ENCODE peak calls at places on chromosomes 6 and 20, in six cellular contexts. O is IMR-90, X is mesenchymal stem cell, T is trophoblast cell, Q is H9, J is H1. H is an unnamed sample.

GRCh38 chr6:153956807-153957206 is 82.2 kb upstream of the OPRM1 start:
- DNase-seq in O (no peak), X (peak; percentile 84), T (peak; percentile 9), Q (no peak), J (no peak), H (no peak)

GRCh38 chr6:34391023-34391485 is 1.4 kb downstream of the NUDT3 start:
- DNase-seq in O (peak; percentile 71), X (peak; percentile 77), T (peak; percentile 66), Q (no peak), J (no peak), H (no peak)

GRCh38 chr6:27890351-27891299 is 21.6 kb downstream of the OR2B2 start:
- DNase-seq in O (peak; percentile 97), X (peak; percentile 97), T (peak; percentile 91), Q (peak; percentile 86), J (no peak), H (peak; percentile 86)

GRCh38 chr6:130836071-130836670 is 9.0 kb downstream of the SMLR1 start:
- DNase-seq in O (no peak), X (no peak), T (no peak), Q (no peak), J (no peak), H (no peak)

GRCh38 chr6:37276916-37277509 is 19.1 kb upstream of the TMEM217 start:
- DNase-seq in O (no peak), X (no peak), T (peak; percentile 19), Q (no peak), J (no peak), H (no peak)

GRCh38 chr6:113697642-113698410 is 159.3 kb upstream of the MARCKS start:
- DNase-seq in O (peak; percentile 98), X (peak; percentile 92), T (no peak), Q (no peak), J (no peak), H (no peak)

GRCh38 chr6:4341078-4341797 is 205.9 kb upstream of the ECI2 start:
- DNase-seq in O (no peak), X (no peak), T (no peak), Q (no peak), J (no peak), H (no peak)

GRCh38 chr20:4812641-4813075 is 90.9 kb downstream of the PRND start:
- DNase-seq in O (no peak), X (no peak), T (no peak), Q (no peak), J (no peak), H (no peak)

GRCh38 chr6:84685983-84686584 is 78.3 kb downstream of the TBX18 start:
- DNase-seq in O (peak; percentile 16), X (no peak), T (peak; percentile 52), Q (no peak), J (peak; percentile 15), H (no peak)

GRCh38 chr6:33632603-33633039 is 11.5 kb downstream of the ITPR3 start:
- DNase-seq in O (no peak), X (peak; percentile 53), T (peak; percentile 67), Q (peak; percentile 94), J (peak; percentile 70), H (no peak)

GRCh38 chr20:38225240-38225899 is 35.2 kb downstream of the KIAA1755 start:
- DNase-seq in O (no peak), X (no peak), T (no peak), Q (no peak), J (no peak), H (no peak)

GRCh38 chr6:20919677-20920385 is 385.6 kb downstream of the CDKAL1 start:
- DNase-seq in O (peak; percentile 67), X (no peak), T (no peak), Q (no peak), J (no peak), H (no peak)

GRCh38 chr20:38759135-38759534 is 10.9 kb downstream of the ACTR5 start:
- DNase-seq in O (no peak), X (no peak), T (no peak), Q (no peak), J (no peak), H (no peak)

GRCh38 chr6:2760882-2761842 is 4.0 kb upstream of the WRNIP1 start:
- DNase-seq in O (no peak), X (no peak), T (peak; percentile 35), Q (no peak), J (no peak), H (no peak)

GRCh38 chr6:120682145-120682544 is 652.1 kb downstream of the TBC1D32 start:
- DNase-seq in O (no peak), X (no peak), T (no peak), Q (no peak), J (no peak), H (no peak)

GRCh38 chr6:36627801-36628246 is 33.7 kb downstream of the SRSF3 start:
- DNase-seq in O (peak; percentile 91), X (peak; percentile 93), T (no peak), Q (no peak), J (no peak), H (no peak)

GRCh38 chr6:35638679-35639078 is 50.0 kb downstream of the FKBP5 start:
- DNase-seq in O (no peak), X (no peak), T (peak; percentile 17), Q (no peak), J (no peak), H (no peak)

GRCh38 chr20:4645621-4646020 is 76.1 kb upstream of the PRND start:
- DNase-seq in O (no peak), X (no peak), T (peak; percentile 75), Q (no peak), J (no peak), H (no peak)

GRCh38 chr6:150229775-150230561 is 87.1 kb downstream of the PPP1R14C start:
- DNase-seq in O (peak; percentile 56), X (no peak), T (no peak), Q (no peak), J (no peak), H (no peak)

GRCh38 chr20:50575869-50576720 is 65.9 kb downstream of the PTPN1 start:
- DNase-seq in O (peak; percentile 51), X (peak; percentile 72), T (peak; percentile 72), Q (peak; percentile 76), J (no peak), H (peak; percentile 24)

GRCh38 chr6:134175532-134176282 is 123.3 kb upstream of the SLC2A12 start:
- DNase-seq in O (peak; percentile 78), X (peak; percentile 83), T (peak; percentile 73), Q (no peak), J (no peak), H (peak; percentile 52)

GRCh38 chr6:169639653-169640278 is 62.1 kb downstream of the WDR27 start:
- DNase-seq in O (no peak), X (no peak), T (no peak), Q (no peak), J (no peak), H (no peak)

GRCh38 chr20:63384336-63384735 is 23.2 kb upstream of the CHRNA4 start:
- DNase-seq in O (no peak), X (no peak), T (no peak), Q (no peak), J (no peak), H (no peak)
- H3K27me3 ChIP-seq in O (peaks cover 2% of the 10 kb centered on the region), X (peaks cover 8% of the 10 kb centered on the region), T (no peaks in the 10 kb centered on the region), Q (no peaks in the 10 kb centered on the region), J (no peaks in the 10 kb centered on the region), H (no peaks in the 10 kb centered on the region)

DNA sequence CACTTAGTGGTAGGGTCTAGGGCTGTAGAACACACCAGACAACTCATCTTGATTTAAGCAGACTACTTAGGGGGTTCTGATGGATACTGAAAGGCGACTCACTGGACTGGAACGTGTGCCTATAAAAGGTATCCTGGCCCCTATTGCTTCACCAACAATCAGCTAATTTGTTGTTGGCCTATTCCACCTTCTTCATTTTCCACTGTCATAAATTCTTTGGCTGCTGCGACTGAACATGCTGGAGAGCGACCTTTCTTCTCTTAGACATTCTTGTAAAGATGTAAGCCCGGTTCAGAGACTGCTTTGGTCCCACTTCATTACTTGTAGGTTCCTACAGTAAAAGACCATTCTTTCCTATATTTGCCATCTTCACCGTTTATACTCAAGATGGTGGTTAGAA is 609.9 kb upstream of the CITED2 start:
- DNase-seq in O (no peak), X (no peak), T (peak; percentile 85), Q (no peak), J (no peak), H (no peak)
- H2AK5ac ChIP-seq in O (peak overlapping the region; percentile 75), X (peak overlapping the region; percentile 96), T (peak overlapping the region; percentile 62), Q (no peak overlapping the region), J (no peak overlapping the region), H (no peak overlapping the region)

DNA sequence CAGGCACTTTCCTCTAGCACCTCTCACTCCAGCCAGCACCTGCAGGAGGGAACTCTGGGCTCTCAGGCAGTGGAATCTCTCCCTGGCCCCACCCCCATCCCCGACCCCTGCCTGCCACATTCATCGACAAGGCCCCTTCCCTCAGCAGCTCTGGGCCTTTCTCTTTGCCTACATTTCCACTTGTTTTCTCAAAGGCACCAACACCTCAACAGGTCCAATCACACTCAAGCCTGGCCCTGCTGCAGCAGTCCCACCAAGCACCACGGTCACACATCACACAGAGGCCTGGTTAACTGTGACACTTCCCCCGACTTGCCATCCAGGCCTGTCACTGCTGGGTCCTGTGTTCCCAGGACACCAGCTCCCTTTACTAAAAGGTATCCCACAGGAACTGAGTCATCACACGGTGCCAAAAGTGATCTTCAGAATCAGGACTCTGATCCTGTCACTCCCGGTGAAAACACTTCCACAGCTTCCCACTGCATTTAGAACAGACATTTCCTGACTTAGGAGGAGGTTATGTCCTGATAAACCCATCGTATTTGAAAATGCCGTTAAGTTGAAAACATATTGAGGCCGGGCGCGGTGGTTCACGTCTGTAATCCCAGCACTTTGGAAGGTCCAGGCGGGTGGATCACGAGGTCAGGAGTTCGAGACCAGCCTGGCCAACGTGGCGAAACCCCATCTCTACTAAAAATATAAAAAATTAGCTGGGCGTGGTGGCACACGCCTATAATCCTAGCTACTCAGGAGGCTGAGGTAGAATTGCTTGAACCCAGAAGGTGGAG is 54.9 kb downstream of the MYH7B start:
- DNase-seq in O (no peak), X (no peak), T (no peak), Q (peak; percentile 20), J (no peak), H (no peak)
- H3K14ac ChIP-seq in O (no peak overlapping the region), X (peak overlapping the region; percentile 36), T (no peak overlapping the region), Q (no peak overlapping the region), J (no peak overlapping the region), H (no peak overlapping the region)

GRCh38 chr6:387293-387694 is 4.3 kb upstream of the IRF4 start:
- DNase-seq in O (peak; percentile 54), X (no peak), T (no peak), Q (no peak), J (no peak), H (no peak)

GRCh38 chr6:388202-388903 is 3.2 kb upstream of the IRF4 start:
- DNase-seq in O (no peak), X (no peak), T (no peak), Q (no peak), J (no peak), H (no peak)

GRCh38 chr6:384898-385297 is 6.7 kb upstream of the IRF4 start:
- DNase-seq in O (no peak), X (no peak), T (no peak), Q (no peak), J (no peak), H (no peak)

GRCh38 chr6:385614-386013 is 5.9 kb upstream of the IRF4 start:
- DNase-seq in O (no peak), X (no peak), T (no peak), Q (no peak), J (no peak), H (no peak)

DNA sequence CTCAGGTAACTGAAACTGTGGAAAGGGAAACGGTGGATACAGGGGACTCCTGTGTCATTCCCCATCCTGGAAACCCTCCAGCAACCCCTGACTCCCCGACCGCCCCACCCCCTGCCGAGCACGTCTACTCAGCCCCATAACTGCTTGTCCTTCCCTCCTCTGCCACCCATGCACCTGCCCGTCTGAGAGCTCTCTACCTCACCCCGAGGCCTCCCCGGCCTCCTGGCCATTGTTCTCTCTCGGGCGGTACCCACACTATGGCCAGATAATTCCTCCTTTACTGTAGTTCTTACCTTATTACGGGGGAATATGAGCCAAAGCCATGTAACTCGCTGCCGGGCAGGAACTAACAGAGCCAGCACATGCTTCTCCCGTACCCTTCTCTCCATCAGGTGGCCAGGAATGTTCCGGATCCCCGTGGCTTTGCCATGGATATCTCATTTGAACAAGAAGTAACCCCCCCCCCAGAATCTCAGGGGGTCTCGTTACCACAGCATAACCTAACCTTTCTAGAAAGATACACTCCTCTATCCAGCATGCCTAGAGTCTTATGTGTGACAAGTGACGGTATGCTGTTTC is 4.8 kb upstream of the IRF4 start:
- DNase-seq in O (no peak), X (no peak), T (no peak), Q (no peak), J (no peak), H (no peak)
- H3K27me3 ChIP-seq in O (peaks cover 57% of the 10 kb centered on the region), X (peaks cover 86% of the 10 kb centered on the region), T (peaks cover 19% of the 10 kb centered on the region), Q (peaks cover 4% of the 10 kb centered on the region), J (peaks cover 24% of the 10 kb centered on the region), H (no peaks in the 10 kb centered on the region)

H was measured in neuronal stem cell.